ENCODE peak calls at places on chromosome X, in five cellular contexts. O, B, J, G and Q are unnamed samples.

GRCh38 chrX:44674906-44675305 is 132.2 kb upstream of the FUNDC1 start:
- DNase-seq in O (no peak), B (no peak), J (no peak), G (no peak), Q (no peak)

GRCh38 chrX:538311-538710 is 92.3 kb upstream of the SHOX start:
- DNase-seq in O (no peak), B (no peak), J (no peak), G (no peak), Q (no peak)

GRCh38 chrX:56733459-56734046 is 4.5 kb downstream of the NBDY start:
- DNase-seq in O (no peak), B (peak), J (peak), G (no peak), Q (no peak)

GRCh38 chrX:72714471-72714916 is 388 bp upstream of the PHKA1 start:
- DNase-seq in O (peak), B (peak), J (peak), G (peak), Q (peak)

GRCh38 chrX:53681661-53682060 is 4.9 kb downstream of the HUWE1 start:
- DNase-seq in O (no peak), B (no peak), J (no peak), G (no peak), Q (no peak)

GRCh38 chrX:72107841-72108590 is 23.7 kb downstream of the RTL5 start:
- DNase-seq in O (no peak), B (no peak), J (no peak), G (no peak), Q (no peak)

GRCh38 chrX:99394450-99394849 is 1015.6 kb downstream of the PCDH19 start:
- DNase-seq in O (no peak), B (no peak), J (peak), G (no peak), Q (no peak)

GRCh38 chrX:123311486-123311885 is 127.4 kb downstream of the GRIA3 start:
- DNase-seq in O (no peak), B (no peak), J (no peak), G (no peak), Q (no peak)

GRCh38 chrX:3592184-3592583 is 121.3 kb downstream of the PRKX start:
- DNase-seq in O (no peak), B (no peak), J (peak), G (no peak), Q (no peak)

GRCh38 chrX:134478374-134478773 is 18.4 kb downstream of the HPRT1 start:
- DNase-seq in O (no peak), B (no peak), J (no peak), G (no peak), Q (no peak)

GRCh38 chrX:145716226-145716625 is 101.4 kb upstream of the SLITRK2 start:
- DNase-seq in O (no peak), B (no peak), J (no peak), G (no peak), Q (no peak)

GRCh38 chrX:57772637-57773036 is 92.6 kb upstream of the NLRP2B start:
- DNase-seq in O (no peak), B (no peak), J (no peak), G (no peak), Q (no peak)

GRCh38 chrX:10365532-10366265 is 208.9 kb downstream of the CLCN4 start:
- DNase-seq in O (no peak), B (no peak), J (no peak), G (no peak), Q (no peak)

GRCh38 chrX:18938710-18939109 is 45.2 kb downstream of the PHKA2 start:
- DNase-seq in O (no peak), B (no peak), J (no peak), G (no peak), Q (no peak)

GRCh38 chrX:41421071-41421729 is 25.9 kb upstream of the NYX start:
- DNase-seq in O (no peak), B (no peak), J (no peak), G (no peak), Q (no peak)

GRCh38 chrX:50567636-50568035 is 97.0 kb upstream of the DGKK start:
- DNase-seq in O (no peak), B (no peak), J (no peak), G (no peak), Q (no peak)

GRCh38 chrX:120781416-120781815 is 94.2 kb downstream of the CT47B1 start:
- DNase-seq in O (no peak), B (no peak), J (no peak), G (no peak), Q (no peak)

GRCh38 chrX:45229348-45229747 is 28.7 kb upstream of the DIPK2B start:
- DNase-seq in O (no peak), B (no peak), J (no peak), G (no peak), Q (no peak)

GRCh38 chrX:97322401-97322800 is 438.7 kb downstream of the RPA4 start:
- DNase-seq in O (no peak), B (no peak), J (no peak), G (no peak), Q (no peak)

GRCh38 chrX:140440891-140441290 is 64.0 kb downstream of the SOX3 start:
- DNase-seq in O (no peak), B (no peak), J (peak), G (no peak), Q (no peak)

GRCh38 chrX:104270212-104270611 is 15.5 kb upstream of the ESX1 start:
- DNase-seq in O (no peak), B (no peak), J (no peak), G (no peak), Q (no peak)

GRCh38 chrX:22686138-22686541 is 313.6 kb upstream of the DDX53 start:
- DNase-seq in O (peak), B (peak), J (peak), G (peak), Q (no peak)

DNA sequence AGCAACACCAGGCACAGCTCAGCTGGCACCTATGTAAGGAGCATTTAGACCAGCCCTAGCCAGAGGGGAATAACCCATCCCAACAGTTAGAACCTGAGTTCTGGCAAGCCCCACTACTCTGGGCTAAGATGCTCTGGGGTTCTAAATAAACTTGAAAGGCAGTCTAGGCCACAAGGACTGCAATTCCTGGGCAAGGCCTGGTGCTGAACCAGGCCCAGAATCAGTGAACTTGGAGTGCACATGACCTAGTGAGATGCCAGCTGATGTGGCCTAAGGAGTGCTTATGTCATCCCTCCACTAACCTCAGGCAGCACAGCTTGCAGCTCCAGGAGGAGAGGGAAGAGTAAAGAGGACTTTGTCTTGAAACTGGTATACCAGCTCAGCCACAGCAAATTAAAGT is 7.6 kb upstream of the PRRG3 start:
- DNase-seq in O (no peak), B (no peak), J (no peak), G (no peak), Q (no peak)
- H3K4me3 ChIP-seq in O (no peak), B (no peak), J (no peak), G (no peak), Q (no peak)

GRCh38 chrX:30887288-30887687 is 1.8 kb downstream of the TAB3 start:
- DNase-seq in O (no peak), B (no peak), J (no peak), G (no peak), Q (no peak)
- H3K4me3 ChIP-seq in O (no peak), B (no peak), J (no peak), G (no peak), Q (no peak)

GRCh38 chrX:47321978-47322377 is 48.4 kb upstream of the ZNF157 start:
- DNase-seq in O (no peak), B (no peak), J (no peak), G (no peak), Q (peak)
- H3K4me3 ChIP-seq in O (no peak), B (no peak), J (no peak), G (no peak), Q (no peak)

DNA sequence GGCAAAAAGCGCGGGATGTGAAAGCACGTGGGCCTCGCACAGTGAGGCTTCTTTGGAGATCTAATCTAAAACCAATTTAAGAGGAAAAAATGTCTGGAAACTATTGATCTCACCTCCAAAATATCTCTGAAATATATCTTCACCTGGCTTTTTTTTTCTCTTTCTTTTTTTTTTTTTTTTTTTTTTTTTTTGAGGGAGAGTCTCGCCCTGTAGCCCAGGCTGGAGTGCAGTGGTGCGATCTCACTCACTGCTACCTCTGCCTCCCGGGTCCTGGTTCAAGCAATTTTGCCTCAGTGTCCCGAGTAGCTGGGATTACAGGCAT is 383 bp upstream of the ZMAT1 start:
- DNase-seq in O (no peak), B (no peak), J (no peak), G (no peak), Q (no peak)
- H3K4me3 ChIP-seq in O (peak), B (peak), J (peak), G (peak), Q (no peak)

DNA sequence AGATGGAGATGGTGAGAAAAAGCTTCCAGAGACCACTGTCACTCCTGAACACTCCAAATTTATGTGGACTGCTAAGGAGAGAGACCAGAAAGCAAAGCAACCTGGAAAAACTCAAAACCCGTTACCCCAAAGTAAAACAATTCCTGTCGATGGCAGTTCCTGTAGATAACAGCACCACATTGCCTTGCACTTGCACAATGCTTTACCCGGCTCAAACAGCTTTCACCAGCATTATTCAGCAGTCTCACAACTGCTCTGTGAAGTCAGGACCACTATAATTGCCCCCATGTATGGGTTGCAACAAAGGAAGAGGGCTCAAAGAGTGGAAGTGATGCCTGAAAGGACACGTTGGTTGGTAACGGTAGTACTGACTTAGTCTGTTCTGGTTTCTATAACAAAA is 234.8 kb downstream of the BCOR start:
- DNase-seq in O (no peak), B (no peak), J (no peak), G (no peak), Q (no peak)
- H3K4me3 ChIP-seq in O (no peak), B (no peak), J (no peak), G (no peak), Q (no peak)

GRCh38 chrX:40169193-40170086 is 71.7 kb upstream of the BCOR start:
- DNase-seq in O (peak), B (no peak), J (peak), G (no peak), Q (peak)

GRCh38 chrX:40168183-40169015 is 70.6 kb upstream of the BCOR start:
- DNase-seq in O (no peak), B (no peak), J (no peak), G (no peak), Q (no peak)

GRCh38 chrX:40166582-40166981 is 68.8 kb upstream of the BCOR start:
- DNase-seq in O (no peak), B (peak), J (no peak), G (no peak), Q (no peak)

GRCh38 chrX:40165861-40166260 is 68.1 kb upstream of the BCOR start:
- DNase-seq in O (no peak), B (no peak), J (no peak), G (no peak), Q (no peak)

DNA sequence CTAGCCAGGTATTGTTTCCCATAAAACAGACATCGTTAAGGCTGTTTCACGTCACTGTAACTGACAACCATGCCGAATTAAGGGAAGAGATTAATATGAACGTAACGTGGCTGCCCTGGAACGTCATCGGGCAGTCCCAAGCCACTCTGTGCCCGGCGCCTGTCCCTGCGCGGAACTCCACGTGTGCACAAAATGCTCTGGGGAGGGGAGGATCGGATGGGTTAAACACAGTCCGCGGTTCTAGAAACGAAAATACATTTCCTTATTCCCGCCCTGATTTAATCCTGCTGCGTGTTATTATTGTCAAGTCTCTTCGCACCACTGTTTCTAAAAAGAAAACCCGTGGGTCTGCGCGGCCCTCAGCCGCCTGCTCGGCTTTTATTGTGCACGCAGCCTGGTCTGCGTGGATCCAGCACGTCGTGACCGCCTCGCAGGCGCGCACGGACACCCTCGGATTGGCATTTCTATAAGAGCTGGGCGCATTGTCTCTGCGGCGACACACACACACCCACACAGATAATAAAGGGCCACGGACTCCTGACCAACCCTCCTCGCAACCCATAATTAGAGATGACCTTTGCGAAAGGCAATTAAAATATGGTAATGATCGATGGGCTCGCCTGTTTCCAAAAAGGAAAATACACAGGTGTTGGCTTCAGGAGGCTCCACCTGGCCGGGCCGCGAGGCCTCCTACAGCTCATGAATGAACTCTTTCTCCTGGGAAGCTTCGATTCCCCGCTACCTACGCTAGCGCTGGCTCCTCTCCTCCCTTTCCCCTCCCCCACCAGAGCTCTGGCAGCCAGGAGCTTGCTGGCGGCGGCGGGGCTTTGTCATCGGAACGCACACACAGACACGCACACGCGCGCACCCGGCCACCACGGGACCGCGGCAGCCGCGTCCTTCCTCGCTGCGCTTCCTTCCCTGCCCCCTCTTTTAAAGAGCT is 69.8 kb upstream of the BCOR start:
- DNase-seq in O (peak), B (no peak), J (peak), G (no peak), Q (peak)
- H3K4me3 ChIP-seq in O (peak), B (peak), J (peak), G (peak), Q (peak)

GRCh38 chrX:6228720-6229119 is at the start of gene NLGN4X:
- DNase-seq in O (no peak), B (peak), J (peak), G (no peak), Q (no peak)
- H3K4me3 ChIP-seq in O (no peak), B (peak), J (peak), G (peak), Q (no peak)

GRCh38 chrX:55489315-55490009 is at the start of gene USP51:
- DNase-seq in O (peak), B (no peak), J (peak), G (peak), Q (peak)

GRCh38 chrX:55487143-55487542 is 2.5 kb downstream of the USP51 start:
- DNase-seq in O (no peak), B (no peak), J (no peak), G (no peak), Q (no peak)

GRCh38 chrX:55488268-55488558 is 1.4 kb downstream of the USP51 start:
- DNase-seq in O (no peak), B (no peak), J (no peak), G (no peak), Q (no peak)

GRCh38 chrX:55490121-55490520 is 473 bp upstream of the USP51 start:
- DNase-seq in O (no peak), B (no peak), J (no peak), G (no peak), Q (no peak)

DNA sequence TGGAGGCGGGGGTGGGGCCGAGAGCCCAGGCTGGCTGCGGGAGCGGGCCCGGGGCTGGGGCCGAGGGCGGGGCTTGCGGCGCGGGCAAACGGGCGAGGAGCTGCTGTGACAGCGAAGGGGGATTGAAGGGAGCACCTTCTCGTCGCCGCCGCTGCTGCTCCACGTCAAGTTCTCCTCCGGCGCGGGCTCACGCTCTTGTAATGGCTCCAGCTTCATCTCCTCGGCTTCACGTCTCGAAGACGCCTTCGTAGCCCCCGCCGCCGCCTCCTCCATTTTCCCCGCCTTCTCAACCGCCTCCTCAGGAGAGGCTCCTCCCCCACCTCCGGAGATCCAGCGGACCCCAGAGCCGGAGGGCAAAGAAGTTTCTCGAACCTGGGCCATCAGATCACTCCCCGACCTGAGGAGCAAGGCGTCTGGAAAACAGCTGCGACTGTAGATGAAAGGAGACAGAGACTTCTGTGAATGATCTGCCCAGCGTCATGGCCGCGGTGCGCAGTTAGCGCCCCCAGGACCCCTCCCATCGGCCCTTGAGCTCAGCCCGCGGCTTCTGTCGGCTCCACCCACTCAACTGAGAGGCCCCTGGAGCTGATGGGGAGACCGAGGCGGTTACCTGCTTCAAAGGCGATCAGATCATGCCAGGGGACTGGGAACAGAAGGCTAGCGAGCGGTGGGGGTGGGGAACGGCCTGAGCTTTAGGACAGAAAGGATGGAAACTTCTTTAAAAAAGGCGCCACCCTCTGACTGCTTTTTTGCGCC is 911 bp downstream of the USP51 start:
- DNase-seq in O (peak), B (peak), J (peak), G (peak), Q (peak)
- H3K4me3 ChIP-seq in O (peak), B (peak), J (peak), G (peak), Q (peak)

DNA sequence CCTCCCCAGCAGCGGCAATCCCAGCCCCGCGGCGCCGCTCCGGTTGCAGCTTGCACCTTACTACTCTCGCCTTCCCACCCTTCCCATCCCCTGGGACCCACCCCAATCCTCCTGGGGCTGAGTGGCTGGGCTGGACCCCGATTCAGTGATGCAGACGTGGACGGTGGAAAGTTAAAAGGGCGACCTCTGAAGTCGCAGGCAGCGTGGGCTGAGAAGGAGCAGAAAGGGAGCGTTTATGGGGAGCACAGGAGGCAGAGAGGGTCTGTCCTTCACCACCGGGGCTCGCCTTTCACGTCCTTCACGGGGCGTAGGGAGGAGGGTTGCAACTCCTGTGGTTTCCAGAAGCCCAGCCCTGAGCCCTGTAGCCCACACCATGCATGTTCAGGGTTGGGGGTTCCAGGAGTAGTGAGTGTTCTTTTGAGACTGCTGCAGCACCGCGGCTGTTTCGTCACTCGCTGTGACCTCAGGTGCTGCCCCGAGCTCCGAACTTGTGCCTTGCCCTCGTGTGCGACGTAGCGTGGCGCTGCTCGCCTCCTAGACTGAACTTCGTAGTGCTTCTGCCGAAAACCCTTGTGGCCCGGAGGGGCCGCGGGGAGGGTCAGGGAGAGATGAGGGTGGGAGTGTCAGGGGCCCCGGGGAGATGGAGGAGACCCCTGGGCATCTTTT is 1.5 kb downstream of the NHS start:
- DNase-seq in O (no peak), B (no peak), J (peak), G (no peak), Q (peak)
- H3K4me3 ChIP-seq in O (peak), B (peak), J (peak), G (peak), Q (peak)

GRCh38 chrX:155026727-155027508 is at the start of gene FUNDC2:
- DNase-seq in O (peak), B (peak), J (peak), G (peak), Q (peak)

GRCh38 chrX:155028749-155029360 is 2.2 kb downstream of the FUNDC2 start:
- DNase-seq in O (no peak), B (no peak), J (no peak), G (no peak), Q (no peak)

GRCh38 chrX:155026420-155026726 is 271 bp upstream of the FUNDC2 start:
- DNase-seq in O (no peak), B (no peak), J (no peak), G (no peak), Q (no peak)

GRCh38 chrX:155028192-155028591 is 1.5 kb downstream of the FUNDC2 start:
- DNase-seq in O (no peak), B (no peak), J (no peak), G (no peak), Q (no peak)

GRCh38 chrX:155027509-155028066 is 944 bp downstream of the FUNDC2 start:
- DNase-seq in O (no peak), B (peak), J (no peak), G (no peak), Q (no peak)
- H3K4me3 ChIP-seq in O (peak), B (peak), J (peak), G (peak), Q (peak)